ENCODE peak calls at places on chromosomes 4 and X, in six cellular contexts. One of them, this sample, is unnamed.

GRCh38 chrX:154056739-154057367 is 37.2 kb upstream of the IRAK1 start:
- DNase-seq in T-cell: peak
- DNase-seq in KG1: no peak
- DNase-seq in breast epithelium: peak
- DNase-seq in NCI-H1092: no peak
- DNase-seq in anterior cingulate cortex: no peak
- DNase-seq in this sample: no peak

GRCh38 chr4:158020175-158020574 is 152.7 kb downstream of the GASK1B start:
- DNase-seq in T-cell: no peak
- DNase-seq in KG1: no peak
- DNase-seq in breast epithelium: no peak
- DNase-seq in NCI-H1092: no peak
- DNase-seq in anterior cingulate cortex: no peak
- DNase-seq in this sample: no peak

GRCh38 chrX:38117485-38117884 is 103.2 kb downstream of the SRPX start:
- DNase-seq in T-cell: no peak
- DNase-seq in KG1: no peak
- DNase-seq in breast epithelium: no peak
- DNase-seq in NCI-H1092: peak
- DNase-seq in anterior cingulate cortex: no peak
- DNase-seq in this sample: no peak

GRCh38 chr4:15598644-15599043 is 56.5 kb downstream of the FBXL5 start:
- DNase-seq in T-cell: no peak
- DNase-seq in KG1: no peak
- DNase-seq in breast epithelium: no peak
- DNase-seq in NCI-H1092: no peak
- DNase-seq in anterior cingulate cortex: no peak
- DNase-seq in this sample: no peak

GRCh38 chrX:88990882-88991582 is 244.0 kb downstream of the CPXCR1 start:
- DNase-seq in T-cell: no peak
- DNase-seq in KG1: no peak
- DNase-seq in breast epithelium: no peak
- DNase-seq in NCI-H1092: no peak
- DNase-seq in anterior cingulate cortex: no peak
- DNase-seq in this sample: no peak

GRCh38 chrX:47217121-47217851 is 1.2 kb upstream of the CDK16 start:
- DNase-seq in T-cell: no peak
- DNase-seq in KG1: no peak
- DNase-seq in breast epithelium: peak
- DNase-seq in NCI-H1092: no peak
- DNase-seq in anterior cingulate cortex: no peak
- DNase-seq in this sample: no peak

GRCh38 chrX:3815896-3816664 is 102.6 kb upstream of the PRKX start:
- DNase-seq in T-cell: peak
- DNase-seq in KG1: peak
- DNase-seq in breast epithelium: peak
- DNase-seq in NCI-H1092: peak
- DNase-seq in anterior cingulate cortex: peak
- DNase-seq in this sample: no peak

GRCh38 chr4:173025131-173025530 is 143.5 kb upstream of the GALNT7 start:
- DNase-seq in T-cell: no peak
- DNase-seq in KG1: no peak
- DNase-seq in breast epithelium: peak
- DNase-seq in NCI-H1092: peak
- DNase-seq in anterior cingulate cortex: no peak
- DNase-seq in this sample: no peak

GRCh38 chr4:148090503-148091476 is 351.4 kb downstream of the NR3C2 start:
- DNase-seq in T-cell: no peak
- DNase-seq in KG1: no peak
- DNase-seq in breast epithelium: no peak
- DNase-seq in NCI-H1092: no peak
- DNase-seq in anterior cingulate cortex: no peak
- DNase-seq in this sample: no peak

GRCh38 chrX:145405012-145405411 is 157.7 kb downstream of the SPANXN1 start:
- DNase-seq in T-cell: no peak
- DNase-seq in KG1: no peak
- DNase-seq in breast epithelium: no peak
- DNase-seq in NCI-H1092: peak
- DNase-seq in anterior cingulate cortex: no peak
- DNase-seq in this sample: no peak

This sample was measured in CMK.